ENCODE peak calls at places on chromosomes 3 and 15, in six cellular contexts. One of them, this sample, is unnamed. For H3K36me3, the result is how much of the 10 kb centered on the place peaks cover.

GRCh38 chr15:20351448-20351961 is 190.1 kb downstream of the GOLGA6L6 start:
- DNase-seq in tibial artery: peak
- DNase-seq in SJSA1: no peak
- DNase-seq in tibial nerve: no peak
- DNase-seq in mesendoderm: no peak
- DNase-seq in breast epithelium: peak
- DNase-seq in this sample: peak

GRCh38 chr3:43769471-43770425 is 79.0 kb downstream of the ABHD5 start:
- DNase-seq in tibial artery: peak
- DNase-seq in SJSA1: peak
- DNase-seq in tibial nerve: peak
- DNase-seq in mesendoderm: peak
- DNase-seq in breast epithelium: peak
- DNase-seq in this sample: peak

GRCh38 chr3:25674670-25675069 is 10.0 kb upstream of the TOP2B start:
- DNase-seq in tibial artery: no peak
- DNase-seq in SJSA1: no peak
- DNase-seq in tibial nerve: no peak
- DNase-seq in mesendoderm: no peak
- DNase-seq in breast epithelium: no peak
- DNase-seq in this sample: no peak

GRCh38 chr3:103847081-103848062 is 1412.6 kb downstream of the ZPLD1 start:
- DNase-seq in tibial artery: no peak
- DNase-seq in SJSA1: no peak
- DNase-seq in tibial nerve: no peak
- DNase-seq in mesendoderm: no peak
- DNase-seq in breast epithelium: no peak
- DNase-seq in this sample: no peak

GRCh38 chr3:69370156-69370944 is 15.5 kb downstream of the FRMD4B start:
- DNase-seq in tibial artery: peak
- DNase-seq in SJSA1: no peak
- DNase-seq in tibial nerve: no peak
- DNase-seq in mesendoderm: no peak
- DNase-seq in breast epithelium: no peak
- DNase-seq in this sample: no peak

GRCh38 chr3:155232605-155233004 is 60.9 kb downstream of the STRIT1 start:
- DNase-seq in tibial artery: peak
- DNase-seq in SJSA1: peak
- DNase-seq in tibial nerve: peak
- DNase-seq in mesendoderm: peak
- DNase-seq in breast epithelium: no peak
- DNase-seq in this sample: no peak

GRCh38 chr3:141250342-141250741 is 18.7 kb downstream of the PXYLP1 start:
- DNase-seq in tibial artery: no peak
- DNase-seq in SJSA1: no peak
- DNase-seq in tibial nerve: no peak
- DNase-seq in mesendoderm: peak
- DNase-seq in breast epithelium: no peak
- DNase-seq in this sample: no peak

GRCh38 chr3:157119369-157119951 is 40.5 kb downstream of the CCNL1 start:
- DNase-seq in tibial artery: no peak
- DNase-seq in SJSA1: no peak
- DNase-seq in tibial nerve: no peak
- DNase-seq in mesendoderm: peak
- DNase-seq in breast epithelium: no peak
- DNase-seq in this sample: peak

GRCh38 chr3:126900859-126901540 is 81.9 kb upstream of the PLXNA1 start:
- DNase-seq in tibial artery: peak
- DNase-seq in SJSA1: no peak
- DNase-seq in tibial nerve: no peak
- DNase-seq in mesendoderm: no peak
- DNase-seq in breast epithelium: no peak
- DNase-seq in this sample: no peak

GRCh38 chr3:37937156-37937555 is 53.4 kb upstream of the VILL start:
- DNase-seq in tibial artery: no peak
- DNase-seq in SJSA1: no peak
- DNase-seq in tibial nerve: no peak
- DNase-seq in mesendoderm: no peak
- DNase-seq in breast epithelium: no peak
- DNase-seq in this sample: no peak

GRCh38 chr3:42731476-42732195 is 29.0 kb upstream of the HHATL start:
- DNase-seq in tibial artery: peak
- DNase-seq in SJSA1: peak
- DNase-seq in tibial nerve: no peak
- DNase-seq in mesendoderm: no peak
- DNase-seq in breast epithelium: no peak
- DNase-seq in this sample: no peak

GRCh38 chr3:38115645-38116427 is 21.1 kb downstream of the ACAA1 start:
- DNase-seq in tibial artery: peak
- DNase-seq in SJSA1: no peak
- DNase-seq in tibial nerve: no peak
- DNase-seq in mesendoderm: no peak
- DNase-seq in breast epithelium: peak
- DNase-seq in this sample: no peak

GRCh38 chr3:134650431-134651346 is at the start of gene KY:
- DNase-seq in tibial artery: peak
- DNase-seq in SJSA1: no peak
- DNase-seq in tibial nerve: no peak
- DNase-seq in mesendoderm: peak
- DNase-seq in breast epithelium: no peak
- DNase-seq in this sample: peak

GRCh38 chr3:99720985-99721632 is 82.7 kb downstream of the COL8A1 start:
- DNase-seq in tibial artery: peak
- DNase-seq in SJSA1: no peak
- DNase-seq in tibial nerve: peak
- DNase-seq in mesendoderm: no peak
- DNase-seq in breast epithelium: no peak
- DNase-seq in this sample: no peak

GRCh38 chr3:155370198-155370597 is 76.7 kb upstream of the STRIT1 start:
- DNase-seq in tibial artery: peak
- DNase-seq in SJSA1: no peak
- DNase-seq in tibial nerve: peak
- DNase-seq in mesendoderm: no peak
- DNase-seq in breast epithelium: no peak
- DNase-seq in this sample: no peak

GRCh38 chr3:194158942-194159439 is 23.0 kb downstream of the HES1 start:
- DNase-seq in tibial artery: no peak
- DNase-seq in SJSA1: no peak
- DNase-seq in tibial nerve: no peak
- DNase-seq in mesendoderm: no peak
- DNase-seq in breast epithelium: peak
- DNase-seq in this sample: no peak

GRCh38 chr15:41567261-41567660 is 8.2 kb downstream of the TYRO3 start:
- DNase-seq in tibial artery: no peak
- DNase-seq in SJSA1: no peak
- DNase-seq in tibial nerve: no peak
- DNase-seq in mesendoderm: no peak
- DNase-seq in breast epithelium: no peak
- DNase-seq in this sample: no peak

GRCh38 chr3:175518459-175518858 is 659.3 kb downstream of the NAALADL2 start:
- DNase-seq in tibial artery: no peak
- DNase-seq in SJSA1: no peak
- DNase-seq in tibial nerve: no peak
- DNase-seq in mesendoderm: no peak
- DNase-seq in breast epithelium: no peak
- DNase-seq in this sample: no peak

GRCh38 chr3:37967252-37967881 is 23.2 kb upstream of the VILL start:
- DNase-seq in tibial artery: peak
- DNase-seq in SJSA1: peak
- DNase-seq in tibial nerve: peak
- DNase-seq in mesendoderm: peak
- DNase-seq in breast epithelium: no peak
- DNase-seq in this sample: peak

DNA sequence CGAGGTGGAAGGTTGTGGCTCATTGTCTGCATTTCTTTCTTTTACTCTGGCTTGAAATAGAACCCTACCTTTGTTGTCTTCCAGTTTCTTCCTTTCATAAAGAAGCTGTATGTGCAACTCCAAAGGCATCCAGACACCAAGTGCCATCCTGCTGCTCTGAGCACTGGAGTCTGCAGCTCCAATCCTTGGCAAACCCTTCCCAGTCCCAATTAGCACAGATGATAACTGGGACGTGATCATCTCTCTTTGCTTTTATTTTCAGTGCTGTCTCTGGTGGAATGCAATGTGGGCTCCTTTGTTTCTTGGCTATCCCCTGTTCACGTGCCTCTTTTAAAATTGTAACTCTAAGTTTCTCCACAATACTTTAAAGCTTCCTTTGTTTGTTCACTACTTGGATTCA is 140.9 kb downstream of the AQP9 start:
- DNase-seq in tibial artery: no peak
- DNase-seq in SJSA1: no peak
- DNase-seq in tibial nerve: no peak
- DNase-seq in mesendoderm: no peak
- DNase-seq in breast epithelium: no peak
- DNase-seq in this sample: no peak
- H3K4me3 ChIP-seq in tibial artery: no peak
- H3K4me3 ChIP-seq in SJSA1: no peak
- H3K4me3 ChIP-seq in tibial nerve: no peak
- H3K4me3 ChIP-seq in mesendoderm: no peak
- H3K4me3 ChIP-seq in breast epithelium: no peak
- H3K4me3 ChIP-seq in this sample: no peak

GRCh38 chr15:63474810-63475316 is 29.5 kb upstream of the USP3 start:
- DNase-seq in tibial artery: no peak
- DNase-seq in SJSA1: no peak
- DNase-seq in tibial nerve: no peak
- DNase-seq in mesendoderm: no peak
- DNase-seq in breast epithelium: no peak
- DNase-seq in this sample: no peak

GRCh38 chr15:63475670-63476069 is 28.7 kb upstream of the USP3 start:
- DNase-seq in tibial artery: no peak
- DNase-seq in SJSA1: no peak
- DNase-seq in tibial nerve: no peak
- DNase-seq in mesendoderm: no peak
- DNase-seq in breast epithelium: no peak
- DNase-seq in this sample: no peak

GRCh38 chr15:63473999-63474809 is 30.2 kb upstream of the USP3 start:
- DNase-seq in tibial artery: no peak
- DNase-seq in SJSA1: no peak
- DNase-seq in tibial nerve: no peak
- DNase-seq in mesendoderm: peak
- DNase-seq in breast epithelium: no peak
- DNase-seq in this sample: peak

GRCh38 chr15:63478243-63478642 is 26.1 kb upstream of the USP3 start:
- DNase-seq in tibial artery: no peak
- DNase-seq in SJSA1: no peak
- DNase-seq in tibial nerve: no peak
- DNase-seq in mesendoderm: no peak
- DNase-seq in breast epithelium: no peak
- DNase-seq in this sample: no peak

DNA sequence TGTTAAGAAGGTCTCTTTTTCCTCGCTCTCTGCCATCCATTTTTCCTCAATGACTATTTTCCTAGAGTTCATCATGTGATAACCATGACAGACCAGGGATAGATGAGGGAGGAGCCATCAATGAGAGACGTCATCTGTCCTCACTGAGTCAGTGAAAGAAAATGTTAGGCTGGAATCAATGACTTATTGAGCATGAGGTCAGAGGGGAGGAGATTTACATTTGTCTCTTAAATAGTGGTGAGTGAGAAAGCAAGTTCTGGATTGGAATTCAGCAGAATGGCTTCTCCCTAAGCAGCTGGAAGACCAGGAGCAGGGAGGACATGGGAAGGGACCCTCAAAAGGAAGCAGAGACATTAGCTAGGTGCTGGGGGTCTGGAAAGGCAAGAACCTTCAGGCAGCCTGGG is 28.2 kb upstream of the USP3 start:
- DNase-seq in tibial artery: no peak
- DNase-seq in SJSA1: no peak
- DNase-seq in tibial nerve: no peak
- DNase-seq in mesendoderm: peak
- DNase-seq in breast epithelium: no peak
- DNase-seq in this sample: no peak
- H3K36me3 ChIP-seq in tibial artery: under half
- H3K36me3 ChIP-seq in SJSA1: under half
- H3K36me3 ChIP-seq in tibial nerve: under half
- H3K36me3 ChIP-seq in mesendoderm: under half
- H3K36me3 ChIP-seq in breast epithelium: under half
- H3K36me3 ChIP-seq in this sample: under half

GRCh38 chr15:59315914-59316428 is 56.7 kb downstream of the MYO1E start:
- DNase-seq in tibial artery: peak
- DNase-seq in SJSA1: no peak
- DNase-seq in tibial nerve: no peak
- DNase-seq in mesendoderm: peak
- DNase-seq in breast epithelium: no peak
- DNase-seq in this sample: no peak
- H3K4me3 ChIP-seq in tibial artery: no peak
- H3K4me3 ChIP-seq in SJSA1: no peak
- H3K4me3 ChIP-seq in tibial nerve: no peak
- H3K4me3 ChIP-seq in mesendoderm: no peak
- H3K4me3 ChIP-seq in breast epithelium: no peak
- H3K4me3 ChIP-seq in this sample: no peak

DNA sequence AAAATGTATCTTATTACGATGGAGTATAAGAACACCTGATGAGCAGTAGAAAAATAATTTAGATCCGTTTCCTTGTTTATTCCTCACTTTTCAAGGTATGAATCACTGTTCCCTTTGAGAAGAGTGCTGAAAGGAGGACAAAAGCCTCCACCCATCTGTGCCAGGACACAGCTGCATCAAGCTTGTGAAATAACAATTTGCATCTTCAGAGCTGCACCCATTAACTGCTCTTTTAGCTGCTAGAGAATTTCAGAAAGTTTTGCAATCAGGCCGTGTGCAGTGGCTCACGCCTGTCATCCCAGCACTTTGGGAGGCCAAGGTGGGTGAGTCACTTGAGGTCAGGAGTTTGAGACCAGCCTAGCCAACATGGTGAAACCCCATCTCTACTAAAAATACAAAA is 9.6 kb downstream of the CLDND1 start:
- DNase-seq in tibial artery: no peak
- DNase-seq in SJSA1: no peak
- DNase-seq in tibial nerve: no peak
- DNase-seq in mesendoderm: no peak
- DNase-seq in breast epithelium: no peak
- DNase-seq in this sample: no peak
- H3K36me3 ChIP-seq in tibial artery: half or more
- H3K36me3 ChIP-seq in SJSA1: half or more
- H3K36me3 ChIP-seq in tibial nerve: under half
- H3K36me3 ChIP-seq in mesendoderm: under half
- H3K36me3 ChIP-seq in breast epithelium: under half
- H3K36me3 ChIP-seq in this sample: under half

GRCh38 chr3:30614373-30614772 is 8.0 kb downstream of the TGFBR2 start:
- DNase-seq in tibial artery: no peak
- DNase-seq in SJSA1: no peak
- DNase-seq in tibial nerve: no peak
- DNase-seq in mesendoderm: no peak
- DNase-seq in breast epithelium: no peak
- DNase-seq in this sample: no peak

GRCh38 chr3:30611613-30612421 is 5.4 kb downstream of the TGFBR2 start:
- DNase-seq in tibial artery: no peak
- DNase-seq in SJSA1: no peak
- DNase-seq in tibial nerve: no peak
- DNase-seq in mesendoderm: peak
- DNase-seq in breast epithelium: no peak
- DNase-seq in this sample: no peak

GRCh38 chr3:30612422-30613134 is 6.2 kb downstream of the TGFBR2 start:
- DNase-seq in tibial artery: no peak
- DNase-seq in SJSA1: no peak
- DNase-seq in tibial nerve: no peak
- DNase-seq in mesendoderm: no peak
- DNase-seq in breast epithelium: no peak
- DNase-seq in this sample: no peak

GRCh38 chr3:30614943-30615342 is 8.5 kb downstream of the TGFBR2 start:
- DNase-seq in tibial artery: no peak
- DNase-seq in SJSA1: no peak
- DNase-seq in tibial nerve: no peak
- DNase-seq in mesendoderm: no peak
- DNase-seq in breast epithelium: no peak
- DNase-seq in this sample: no peak

GRCh38 chr3:30613135-30613825 is 6.9 kb downstream of the TGFBR2 start:
- DNase-seq in tibial artery: no peak
- DNase-seq in SJSA1: no peak
- DNase-seq in tibial nerve: no peak
- DNase-seq in mesendoderm: no peak
- DNase-seq in breast epithelium: no peak
- DNase-seq in this sample: no peak
- H3K4me3 ChIP-seq in tibial artery: no peak
- H3K4me3 ChIP-seq in SJSA1: no peak
- H3K4me3 ChIP-seq in tibial nerve: no peak
- H3K4me3 ChIP-seq in mesendoderm: no peak
- H3K4me3 ChIP-seq in breast epithelium: no peak
- H3K4me3 ChIP-seq in this sample: no peak